ENCODE peak calls at places on chromosomes 1 and 21, in ten cellular contexts. One of them, this sample, is unnamed.
A peak's percentile ranks its signal among the peaks of the same experiment; 100 is the strongest.

GRCh38 chr1:110011527-110012041 is 22.8 kb upstream of the STRIP1 start:
- DNase-seq in NT2/D1: peak; percentile 40
- DNase-seq in uterus: no peak
- DNase-seq in PC-3: peak; percentile 71
- DNase-seq in astrocyte: no peak
- DNase-seq in mucosa of descending colon: no peak
- DNase-seq in HAP-1: peak; percentile 43
- DNase-seq in CD8-positive, alpha-beta memory T cell: peak; percentile 14
- DNase-seq in esophagus muscularis mucosa: no peak
- DNase-seq in naive thymus-derived CD4-positive, alpha-beta T cell: peak; percentile 49
- DNase-seq in this sample: peak; percentile 60

GRCh38 chr1:83818916-83819315 is 180.0 kb downstream of the TTLL7 start:
- DNase-seq in NT2/D1: no peak
- DNase-seq in uterus: no peak
- DNase-seq in PC-3: no peak
- DNase-seq in astrocyte: no peak
- DNase-seq in mucosa of descending colon: no peak
- DNase-seq in HAP-1: peak; percentile 45
- DNase-seq in CD8-positive, alpha-beta memory T cell: no peak
- DNase-seq in esophagus muscularis mucosa: no peak
- DNase-seq in naive thymus-derived CD4-positive, alpha-beta T cell: no peak
- DNase-seq in this sample: no peak

GRCh38 chr1:183361081-183361480 is 57.1 kb downstream of the NMNAT2 start:
- DNase-seq in NT2/D1: no peak
- DNase-seq in uterus: no peak
- DNase-seq in PC-3: no peak
- DNase-seq in astrocyte: no peak
- DNase-seq in mucosa of descending colon: no peak
- DNase-seq in HAP-1: no peak
- DNase-seq in CD8-positive, alpha-beta memory T cell: no peak
- DNase-seq in esophagus muscularis mucosa: no peak
- DNase-seq in naive thymus-derived CD4-positive, alpha-beta T cell: no peak
- DNase-seq in this sample: no peak

GRCh38 chr1:84141177-84142003 is 2.7 kb upstream of the PRKACB start:
- DNase-seq in NT2/D1: no peak
- DNase-seq in uterus: no peak
- DNase-seq in PC-3: peak; percentile 60
- DNase-seq in astrocyte: no peak
- DNase-seq in mucosa of descending colon: no peak
- DNase-seq in HAP-1: no peak
- DNase-seq in CD8-positive, alpha-beta memory T cell: peak; percentile 35
- DNase-seq in esophagus muscularis mucosa: no peak
- DNase-seq in naive thymus-derived CD4-positive, alpha-beta T cell: peak; percentile 50
- DNase-seq in this sample: no peak

GRCh38 chr21:45153358-45154318 is 79.3 kb downstream of the ADARB1 start:
- DNase-seq in NT2/D1: no peak
- DNase-seq in uterus: no peak
- DNase-seq in PC-3: no peak
- DNase-seq in astrocyte: peak; percentile 76
- DNase-seq in mucosa of descending colon: no peak
- DNase-seq in HAP-1: no peak
- DNase-seq in CD8-positive, alpha-beta memory T cell: peak; percentile 29
- DNase-seq in esophagus muscularis mucosa: peak; percentile 55
- DNase-seq in naive thymus-derived CD4-positive, alpha-beta T cell: no peak
- DNase-seq in this sample: no peak

GRCh38 chr1:203464226-203464625 is 11.4 kb upstream of the PRELP start:
- DNase-seq in NT2/D1: no peak
- DNase-seq in uterus: peak; percentile 72
- DNase-seq in PC-3: peak; percentile 22
- DNase-seq in astrocyte: peak; percentile 38
- DNase-seq in mucosa of descending colon: no peak
- DNase-seq in HAP-1: no peak
- DNase-seq in CD8-positive, alpha-beta memory T cell: no peak
- DNase-seq in esophagus muscularis mucosa: no peak
- DNase-seq in naive thymus-derived CD4-positive, alpha-beta T cell: no peak
- DNase-seq in this sample: no peak

GRCh38 chr1:42735477-42736105 is 4.4 kb downstream of the CLDN19 start:
- DNase-seq in NT2/D1: no peak
- DNase-seq in uterus: no peak
- DNase-seq in PC-3: no peak
- DNase-seq in astrocyte: no peak
- DNase-seq in mucosa of descending colon: peak; percentile 67
- DNase-seq in HAP-1: no peak
- DNase-seq in CD8-positive, alpha-beta memory T cell: no peak
- DNase-seq in esophagus muscularis mucosa: peak; percentile 72
- DNase-seq in naive thymus-derived CD4-positive, alpha-beta T cell: no peak
- DNase-seq in this sample: no peak

GRCh38 chr1:47921935-47922415 is 75.2 kb downstream of the TRABD2B start:
- DNase-seq in NT2/D1: no peak
- DNase-seq in uterus: no peak
- DNase-seq in PC-3: no peak
- DNase-seq in astrocyte: no peak
- DNase-seq in mucosa of descending colon: no peak
- DNase-seq in HAP-1: no peak
- DNase-seq in CD8-positive, alpha-beta memory T cell: no peak
- DNase-seq in esophagus muscularis mucosa: no peak
- DNase-seq in naive thymus-derived CD4-positive, alpha-beta T cell: no peak
- DNase-seq in this sample: no peak

GRCh38 chr1:218345673-218346390 is 696 bp downstream of the TGFB2 start:
- DNase-seq in NT2/D1: no peak
- DNase-seq in uterus: peak; percentile 73
- DNase-seq in PC-3: peak; percentile 89
- DNase-seq in astrocyte: peak; percentile 68
- DNase-seq in mucosa of descending colon: peak; percentile 54
- DNase-seq in HAP-1: peak; percentile 73
- DNase-seq in CD8-positive, alpha-beta memory T cell: peak; percentile 22
- DNase-seq in esophagus muscularis mucosa: no peak
- DNase-seq in naive thymus-derived CD4-positive, alpha-beta T cell: peak; percentile 27
- DNase-seq in this sample: peak; percentile 85

GRCh38 chr1:192788184-192788583 is 20.7 kb upstream of the RGS2 start:
- DNase-seq in NT2/D1: no peak
- DNase-seq in uterus: peak; percentile 78
- DNase-seq in PC-3: peak; percentile 64
- DNase-seq in astrocyte: peak; percentile 77
- DNase-seq in mucosa of descending colon: no peak
- DNase-seq in HAP-1: no peak
- DNase-seq in CD8-positive, alpha-beta memory T cell: no peak
- DNase-seq in esophagus muscularis mucosa: no peak
- DNase-seq in naive thymus-derived CD4-positive, alpha-beta T cell: no peak
- DNase-seq in this sample: peak; percentile 83

GRCh38 chr1:93820554-93821411 is 58.2 kb downstream of the DNTTIP2 start:
- DNase-seq in NT2/D1: peak; percentile 86
- DNase-seq in uterus: no peak
- DNase-seq in PC-3: no peak
- DNase-seq in astrocyte: peak; percentile 42
- DNase-seq in mucosa of descending colon: no peak
- DNase-seq in HAP-1: no peak
- DNase-seq in CD8-positive, alpha-beta memory T cell: no peak
- DNase-seq in esophagus muscularis mucosa: peak; percentile 66
- DNase-seq in naive thymus-derived CD4-positive, alpha-beta T cell: no peak
- DNase-seq in this sample: no peak

GRCh38 chr1:213416461-213417224 is 365.6 kb downstream of the RPS6KC1 start:
- DNase-seq in NT2/D1: no peak
- DNase-seq in uterus: no peak
- DNase-seq in PC-3: no peak
- DNase-seq in astrocyte: no peak
- DNase-seq in mucosa of descending colon: no peak
- DNase-seq in HAP-1: no peak
- DNase-seq in CD8-positive, alpha-beta memory T cell: no peak
- DNase-seq in esophagus muscularis mucosa: peak; percentile 82
- DNase-seq in naive thymus-derived CD4-positive, alpha-beta T cell: no peak
- DNase-seq in this sample: no peak

GRCh38 chr21:46124083-46124925 is 26.4 kb downstream of the COL6A2 start:
- DNase-seq in NT2/D1: no peak
- DNase-seq in uterus: peak; percentile 22
- DNase-seq in PC-3: no peak
- DNase-seq in astrocyte: no peak
- DNase-seq in mucosa of descending colon: peak; percentile 13
- DNase-seq in HAP-1: no peak
- DNase-seq in CD8-positive, alpha-beta memory T cell: no peak
- DNase-seq in esophagus muscularis mucosa: no peak
- DNase-seq in naive thymus-derived CD4-positive, alpha-beta T cell: no peak
- DNase-seq in this sample: peak; percentile 4

GRCh38 chr1:144101397-144102050 is 129.7 kb upstream of the FAM72C start:
- DNase-seq in NT2/D1: no peak
- DNase-seq in uterus: peak; percentile 22
- DNase-seq in PC-3: peak; percentile 40
- DNase-seq in astrocyte: no peak
- DNase-seq in mucosa of descending colon: peak; percentile 16
- DNase-seq in HAP-1: peak; percentile 17
- DNase-seq in CD8-positive, alpha-beta memory T cell: no peak
- DNase-seq in esophagus muscularis mucosa: peak; percentile 92
- DNase-seq in naive thymus-derived CD4-positive, alpha-beta T cell: peak; percentile 0
- DNase-seq in this sample: peak; percentile 62

GRCh38 chr1:176638713-176639112 is 175.7 kb downstream of the PAPPA2 start:
- DNase-seq in NT2/D1: no peak
- DNase-seq in uterus: peak; percentile 51
- DNase-seq in PC-3: no peak
- DNase-seq in astrocyte: no peak
- DNase-seq in mucosa of descending colon: no peak
- DNase-seq in HAP-1: no peak
- DNase-seq in CD8-positive, alpha-beta memory T cell: no peak
- DNase-seq in esophagus muscularis mucosa: no peak
- DNase-seq in naive thymus-derived CD4-positive, alpha-beta T cell: no peak
- DNase-seq in this sample: no peak

GRCh38 chr1:204431310-204432184 is 19.9 kb upstream of the PPP1R15B start:
- DNase-seq in NT2/D1: peak; percentile 87
- DNase-seq in uterus: peak; percentile 80
- DNase-seq in PC-3: peak; percentile 93
- DNase-seq in astrocyte: peak; percentile 65
- DNase-seq in mucosa of descending colon: peak; percentile 80
- DNase-seq in HAP-1: peak; percentile 88
- DNase-seq in CD8-positive, alpha-beta memory T cell: peak; percentile 66
- DNase-seq in esophagus muscularis mucosa: peak; percentile 95
- DNase-seq in naive thymus-derived CD4-positive, alpha-beta T cell: peak; percentile 74
- DNase-seq in this sample: peak; percentile 72

DNA sequence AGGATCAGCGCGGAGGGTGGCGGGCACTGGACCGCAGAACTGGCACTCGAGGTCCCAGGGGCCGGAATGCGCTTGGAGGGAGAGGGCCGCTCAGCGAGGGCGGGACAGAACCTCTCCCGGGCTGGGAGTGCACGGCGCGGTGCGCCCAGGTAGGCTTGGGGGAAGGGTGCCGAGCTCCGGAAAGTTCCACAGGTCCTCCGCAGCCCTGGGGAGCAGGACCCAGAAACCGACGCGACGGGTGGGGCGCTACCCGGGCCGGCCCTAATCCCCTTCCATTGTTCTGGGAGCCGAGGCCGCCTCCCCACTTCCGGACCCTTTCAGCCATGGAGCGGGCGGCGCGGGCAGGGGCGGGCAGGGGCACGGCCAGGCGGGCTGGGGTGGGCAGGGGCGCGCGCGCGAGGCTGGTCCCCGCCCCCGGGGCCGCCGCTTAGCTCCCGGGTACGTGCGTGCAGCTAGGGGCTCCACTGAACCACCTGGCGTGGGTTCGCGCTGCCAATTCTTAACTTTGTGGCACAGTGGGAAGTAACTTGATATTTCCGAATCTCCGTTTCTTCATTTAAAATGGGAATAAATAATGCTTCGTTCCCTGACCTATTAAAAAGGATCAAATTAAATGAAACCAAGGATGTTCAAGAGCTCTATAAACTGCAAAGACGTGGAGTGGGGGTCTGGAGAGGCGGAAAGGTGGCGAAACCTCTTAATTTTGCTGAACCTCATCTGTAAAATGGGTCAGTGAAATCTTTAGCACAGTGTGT is 20.7 kb downstream of the LGR6 start:
- DNase-seq in NT2/D1: no peak
- DNase-seq in uterus: no peak
- DNase-seq in PC-3: no peak
- DNase-seq in astrocyte: no peak
- DNase-seq in mucosa of descending colon: peak; percentile 67
- DNase-seq in HAP-1: peak; percentile 53
- DNase-seq in CD8-positive, alpha-beta memory T cell: no peak
- DNase-seq in esophagus muscularis mucosa: no peak
- DNase-seq in naive thymus-derived CD4-positive, alpha-beta T cell: no peak
- DNase-seq in this sample: peak; percentile 33
- H3K4me3 ChIP-seq in NT2/D1: peak overlapping the region; percentile 42
- H3K4me3 ChIP-seq in uterus: no peak overlapping the region
- H3K4me3 ChIP-seq in PC-3: peak overlapping the region; percentile 62
- H3K4me3 ChIP-seq in astrocyte: peak overlapping the region; percentile 9
- H3K4me3 ChIP-seq in mucosa of descending colon: no peak overlapping the region
- H3K4me3 ChIP-seq in HAP-1: peak overlapping the region; percentile 23
- H3K4me3 ChIP-seq in CD8-positive, alpha-beta memory T cell: no peak overlapping the region
- H3K4me3 ChIP-seq in esophagus muscularis mucosa: peak overlapping the region; percentile 37
- H3K4me3 ChIP-seq in naive thymus-derived CD4-positive, alpha-beta T cell: no peak overlapping the region
- H3K4me3 ChIP-seq in this sample: no peak overlapping the region

DNA sequence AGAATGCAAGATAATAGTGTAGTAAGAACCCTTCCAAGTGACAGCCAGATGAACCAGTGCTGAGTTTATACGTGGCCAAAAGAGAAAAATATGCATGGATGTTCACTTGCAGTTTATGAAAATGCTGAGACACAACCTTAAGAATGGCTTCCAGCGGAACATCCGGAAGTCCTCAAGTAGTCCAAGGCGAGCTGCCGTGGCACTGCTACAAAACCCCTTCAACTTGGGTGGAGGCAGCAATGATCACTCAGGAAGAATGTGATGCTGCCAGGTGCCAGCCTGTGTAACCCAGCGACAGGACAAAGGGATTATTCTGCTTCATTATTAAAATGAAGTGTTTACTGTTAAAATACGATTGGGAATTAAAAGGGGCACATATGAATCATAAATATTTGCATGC is 179.6 kb downstream of the RUNX1 start:
- DNase-seq in NT2/D1: no peak
- DNase-seq in uterus: no peak
- DNase-seq in PC-3: no peak
- DNase-seq in astrocyte: no peak
- DNase-seq in mucosa of descending colon: no peak
- DNase-seq in HAP-1: no peak
- DNase-seq in CD8-positive, alpha-beta memory T cell: no peak
- DNase-seq in esophagus muscularis mucosa: peak; percentile 86
- DNase-seq in naive thymus-derived CD4-positive, alpha-beta T cell: no peak
- DNase-seq in this sample: no peak
- H3K36me3 ChIP-seq in NT2/D1: peaks cover 63% of the 10 kb centered on the region
- H3K36me3 ChIP-seq in uterus: no peaks in the 10 kb centered on the region
- H3K36me3 ChIP-seq in PC-3: peaks cover 81% of the 10 kb centered on the region
- H3K36me3 ChIP-seq in astrocyte: peaks cover 81% of the 10 kb centered on the region
- H3K36me3 ChIP-seq in mucosa of descending colon: no peaks in the 10 kb centered on the region
- H3K36me3 ChIP-seq in HAP-1: no peaks in the 10 kb centered on the region
- H3K36me3 ChIP-seq in CD8-positive, alpha-beta memory T cell: peaks cover 38% of the 10 kb centered on the region
- H3K36me3 ChIP-seq in esophagus muscularis mucosa: no peaks in the 10 kb centered on the region
- H3K36me3 ChIP-seq in naive thymus-derived CD4-positive, alpha-beta T cell: peaks cover 78% of the 10 kb centered on the region
- H3K36me3 ChIP-seq in this sample: peaks cover 88% of the 10 kb centered on the region

GRCh38 chr21:21196087-21196486 is 197.9 kb downstream of the NCAM2 start:
- DNase-seq in NT2/D1: no peak
- DNase-seq in uterus: no peak
- DNase-seq in PC-3: no peak
- DNase-seq in astrocyte: peak; percentile 71
- DNase-seq in mucosa of descending colon: no peak
- DNase-seq in HAP-1: no peak
- DNase-seq in CD8-positive, alpha-beta memory T cell: no peak
- DNase-seq in esophagus muscularis mucosa: no peak
- DNase-seq in naive thymus-derived CD4-positive, alpha-beta T cell: no peak
- DNase-seq in this sample: peak; percentile 27
- H3K9me3 ChIP-seq in NT2/D1: no peaks in the 10 kb centered on the region
- H3K9me3 ChIP-seq in uterus: no peaks in the 10 kb centered on the region
- H3K9me3 ChIP-seq in PC-3: no peaks in the 10 kb centered on the region
- H3K9me3 ChIP-seq in astrocyte: no peaks in the 10 kb centered on the region
- H3K9me3 ChIP-seq in mucosa of descending colon: no peaks in the 10 kb centered on the region
- H3K9me3 ChIP-seq in HAP-1: no peaks in the 10 kb centered on the region
- H3K9me3 ChIP-seq in CD8-positive, alpha-beta memory T cell: no peaks in the 10 kb centered on the region
- H3K9me3 ChIP-seq in esophagus muscularis mucosa: no peaks in the 10 kb centered on the region
- H3K9me3 ChIP-seq in naive thymus-derived CD4-positive, alpha-beta T cell: no peaks in the 10 kb centered on the region
- H3K9me3 ChIP-seq in this sample: no peaks in the 10 kb centered on the region

GRCh38 chr21:15443740-15444117 is 286.1 kb upstream of the USP25 start:
- DNase-seq in NT2/D1: no peak
- DNase-seq in uterus: no peak
- DNase-seq in PC-3: no peak
- DNase-seq in astrocyte: no peak
- DNase-seq in mucosa of descending colon: no peak
- DNase-seq in HAP-1: no peak
- DNase-seq in CD8-positive, alpha-beta memory T cell: no peak
- DNase-seq in esophagus muscularis mucosa: no peak
- DNase-seq in naive thymus-derived CD4-positive, alpha-beta T cell: no peak
- DNase-seq in this sample: no peak
- H3K4me3 ChIP-seq in NT2/D1: no peak overlapping the region
- H3K4me3 ChIP-seq in uterus: no peak overlapping the region
- H3K4me3 ChIP-seq in PC-3: no peak overlapping the region
- H3K4me3 ChIP-seq in astrocyte: no peak overlapping the region
- H3K4me3 ChIP-seq in mucosa of descending colon: no peak overlapping the region
- H3K4me3 ChIP-seq in HAP-1: no peak overlapping the region
- H3K4me3 ChIP-seq in CD8-positive, alpha-beta memory T cell: no peak overlapping the region
- H3K4me3 ChIP-seq in esophagus muscularis mucosa: no peak overlapping the region
- H3K4me3 ChIP-seq in naive thymus-derived CD4-positive, alpha-beta T cell: no peak overlapping the region
- H3K4me3 ChIP-seq in this sample: no peak overlapping the region